ENCODE peak calls at places on chromosome 7, in seven cellular contexts. Q is psoas muscle; Y is cardiac muscle cell; M is mammary epithelial cell; Z is hepatocyte; N is CD8-positive, alpha-beta T cell; H is fibroblast of lung. I is an unnamed sample. For H3K27me3, the result is how much of the 10 kb centered on the place peaks cover.

GRCh38 chr7:115099906-115100305 is 178.0 kb downstream of the MDFIC start:
- DNase-seq in Q (no peak), Y (peak), M (peak), Z (peak), N (no peak), H (peak), I (no peak)

GRCh38 chr7:80070391-80070790 is 64.2 kb upstream of the GNAI1 start:
- DNase-seq in Q (no peak), Y (peak), M (no peak), Z (no peak), N (no peak), H (peak), I (no peak)

GRCh38 chr7:2719007-2719406 is 31.0 kb downstream of the AMZ1 start:
- DNase-seq in Q (no peak), Y (no peak), M (no peak), Z (no peak), N (peak), H (no peak), I (no peak)

GRCh38 chr7:116653646-116654045 is 18.4 kb upstream of the MET start:
- DNase-seq in Q (no peak), Y (no peak), M (peak), Z (no peak), N (no peak), H (no peak), I (no peak)

GRCh38 chr7:11224535-11224934 is 250.9 kb downstream of the PHF14 start:
- DNase-seq in Q (no peak), Y (no peak), M (no peak), Z (no peak), N (no peak), H (no peak), I (no peak)

GRCh38 chr7:98879198-98879988 is 1.1 kb downstream of the TRRAP start:
- DNase-seq in Q (no peak), Y (no peak), M (peak), Z (peak), N (peak), H (no peak), I (no peak)

GRCh38 chr7:29262191-29262917 is 67.8 kb downstream of the CHN2 start:
- DNase-seq in Q (no peak), Y (no peak), M (no peak), Z (no peak), N (no peak), H (no peak), I (no peak)

GRCh38 chr7:157674715-157675426 is 338.1 kb downstream of the DNAJB6 start:
- DNase-seq in Q (no peak), Y (no peak), M (no peak), Z (no peak), N (no peak), H (no peak), I (no peak)

GRCh38 chr7:142808461-142808801 is 37.7 kb downstream of the PRSS2 start:
- DNase-seq in Q (no peak), Y (no peak), M (no peak), Z (no peak), N (no peak), H (no peak), I (no peak)

GRCh38 chr7:676246-676971 is 50.1 kb upstream of the DNAAF5 start:
- DNase-seq in Q (no peak), Y (no peak), M (no peak), Z (no peak), N (no peak), H (no peak), I (no peak)

GRCh38 chr7:69651101-69651590 is 52.9 kb downstream of the AUTS2 start:
- DNase-seq in Q (no peak), Y (no peak), M (no peak), Z (no peak), N (no peak), H (no peak), I (no peak)

GRCh38 chr7:82755705-82756551 is 312.4 kb upstream of the CACNA2D1 start:
- DNase-seq in Q (no peak), Y (no peak), M (peak), Z (no peak), N (no peak), H (peak), I (no peak)

GRCh38 chr7:22049848-22050247 is 104.1 kb upstream of the CDCA7L start:
- DNase-seq in Q (no peak), Y (no peak), M (no peak), Z (no peak), N (no peak), H (no peak), I (no peak)

GRCh38 chr7:41977165-41977651 is 259.8 kb downstream of the GLI3 start:
- DNase-seq in Q (peak), Y (peak), M (peak), Z (peak), N (no peak), H (peak), I (no peak)

GRCh38 chr7:102912742-102913141 is at the start of gene LRRC17:
- DNase-seq in Q (no peak), Y (peak), M (no peak), Z (peak), N (no peak), H (peak), I (no peak)

GRCh38 chr7:22718200-22718711 is 8.7 kb upstream of the IL6 start:
- DNase-seq in Q (no peak), Y (peak), M (peak), Z (no peak), N (no peak), H (peak), I (no peak)

GRCh38 chr7:100370303-100370702 is 3.0 kb upstream of the PILRA start:
- DNase-seq in Q (peak), Y (no peak), M (no peak), Z (no peak), N (no peak), H (no peak), I (no peak)

GRCh38 chr7:24869572-24869971 is 110.4 kb downstream of the OSBPL3 start:
- DNase-seq in Q (no peak), Y (no peak), M (peak), Z (no peak), N (no peak), H (no peak), I (no peak)

GRCh38 chr7:25359471-25360059 is 131.3 kb upstream of the NPVF start:
- DNase-seq in Q (no peak), Y (no peak), M (no peak), Z (peak), N (no peak), H (peak), I (no peak)

GRCh38 chr7:102019461-102019860 is 202.0 kb downstream of the CUX1 start:
- DNase-seq in Q (no peak), Y (no peak), M (no peak), Z (no peak), N (no peak), H (no peak), I (peak)

DNA sequence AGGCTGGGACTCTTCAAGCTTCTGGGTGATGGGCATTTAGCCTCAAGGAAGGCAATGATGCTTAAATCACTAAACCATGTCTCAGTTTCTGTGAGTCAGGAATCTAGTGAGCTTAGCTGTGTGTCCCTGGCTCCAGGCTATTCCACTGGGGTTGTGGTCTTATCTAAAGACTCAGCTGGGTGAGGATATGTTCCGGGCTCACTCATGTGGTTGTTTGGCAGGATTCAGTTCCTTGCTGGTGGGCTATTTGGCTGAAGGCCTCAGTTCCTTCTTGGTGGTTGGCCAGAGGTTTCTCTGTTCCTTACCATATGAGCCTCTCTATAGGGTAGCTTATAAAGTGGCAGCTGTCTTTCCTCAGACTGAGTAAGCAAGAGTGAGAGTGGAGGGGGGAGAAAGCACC is 12.0 kb downstream of the EVX1 start:
- DNase-seq in Q (no peak), Y (no peak), M (peak), Z (no peak), N (no peak), H (no peak), I (no peak)
- H3K27me3 ChIP-seq in Q (under half), Y (half or more), M (under half), Z (half or more), N (under half), H (under half), I (under half)

GRCh38 chr7:158685727-158686126 is 18.9 kb downstream of the NCAPG2 start:
- DNase-seq in Q (no peak), Y (peak), M (no peak), Z (no peak), N (no peak), H (peak), I (no peak)
- H3K27ac ChIP-seq in Q (no peak), Y (no peak), M (no peak), Z (no peak), N (no peak), H (no peak), I (no peak)

GRCh38 chr7:51314726-51315125 is 1.9 kb downstream of the COBL start:
- DNase-seq in Q (no peak), Y (no peak), M (no peak), Z (no peak), N (no peak), H (no peak), I (no peak)
- H3K27me3 ChIP-seq in Q (under half), Y (half or more), M (under half), Z (under half), N (under half), H (under half), I (under half)

DNA sequence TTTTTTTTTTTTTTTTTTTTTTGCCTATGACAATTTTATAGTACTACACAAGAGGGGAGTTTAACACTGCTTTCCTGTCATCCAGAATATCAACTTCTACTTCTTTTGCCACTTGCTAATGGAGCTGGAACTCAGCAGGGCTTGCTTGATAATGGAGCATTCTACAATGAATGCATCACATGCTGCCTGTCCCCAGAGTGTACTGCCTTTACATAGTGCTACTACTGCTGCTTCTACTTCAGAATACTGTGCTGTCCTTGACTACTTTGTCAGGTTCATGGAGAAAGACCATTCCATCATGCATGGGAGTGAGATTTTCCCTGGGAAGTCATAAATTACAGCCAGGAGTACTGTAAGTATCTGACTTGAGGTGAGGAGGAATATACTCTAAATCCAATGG is 338.6 kb upstream of the SEMA3A start:
- DNase-seq in Q (no peak), Y (no peak), M (no peak), Z (no peak), N (no peak), H (no peak), I (no peak)
- H3K27ac ChIP-seq in Q (no peak), Y (no peak), M (no peak), Z (no peak), N (no peak), H (no peak), I (no peak)

GRCh38 chr7:33909312-33909711 is 4.0 kb downstream of the BMPER start:
- DNase-seq in Q (no peak), Y (no peak), M (no peak), Z (no peak), N (no peak), H (peak), I (no peak)

GRCh38 chr7:33905389-33906032 is at the start of gene BMPER:
- DNase-seq in Q (peak), Y (no peak), M (peak), Z (peak), N (no peak), H (no peak), I (peak)

GRCh38 chr7:33906697-33907096 is 1.4 kb downstream of the BMPER start:
- DNase-seq in Q (no peak), Y (no peak), M (no peak), Z (no peak), N (no peak), H (no peak), I (no peak)

GRCh38 chr7:33909755-33910154 is 4.4 kb downstream of the BMPER start:
- DNase-seq in Q (no peak), Y (no peak), M (no peak), Z (no peak), N (no peak), H (no peak), I (no peak)

GRCh38 chr7:33907625-33908024 is 2.3 kb downstream of the BMPER start:
- DNase-seq in Q (no peak), Y (no peak), M (no peak), Z (no peak), N (no peak), H (no peak), I (no peak)
- H3K27me3 ChIP-seq in Q (under half), Y (under half), M (under half), Z (half or more), N (under half), H (under half), I (under half)

I was measured in aorta.